ENCODE peak calls at places on chromosomes 7 and 10, in seven cellular contexts. W, E, A, V, H, F and D are unnamed samples.

GRCh38 chr7:5423272-5423843 is at the start of gene TNRC18:
- DNase-seq in W (peak), E (no peak), A (peak), V (no peak), H (peak), F (no peak), D (no peak)

GRCh38 chr7:16740996-16741395 is 12.6 kb upstream of the TSPAN13 start:
- DNase-seq in W (no peak), E (no peak), A (no peak), V (no peak), H (no peak), F (no peak), D (no peak)

GRCh38 chr10:98224509-98224908 is 43.5 kb downstream of the LOXL4 start:
- DNase-seq in W (no peak), E (no peak), A (no peak), V (no peak), H (no peak), F (no peak), D (no peak)

GRCh38 chr7:24926623-24927539 is 53.1 kb downstream of the OSBPL3 start:
- DNase-seq in W (no peak), E (no peak), A (no peak), V (no peak), H (no peak), F (no peak), D (no peak)

GRCh38 chr7:105512415-105512814 is 9.7 kb downstream of the PUS7 start:
- DNase-seq in W (peak), E (no peak), A (no peak), V (no peak), H (no peak), F (no peak), D (no peak)

GRCh38 chr7:91128574-91129348 is 135.5 kb upstream of the FZD1 start:
- DNase-seq in W (no peak), E (no peak), A (no peak), V (no peak), H (no peak), F (no peak), D (no peak)

GRCh38 chr10:16904049-16904448 is 86.8 kb upstream of the RSU1 start:
- DNase-seq in W (no peak), E (no peak), A (no peak), V (no peak), H (no peak), F (no peak), D (no peak)

GRCh38 chr7:33892945-33893344 is 12.4 kb upstream of the BMPER start:
- DNase-seq in W (no peak), E (no peak), A (no peak), V (no peak), H (no peak), F (no peak), D (no peak)

GRCh38 chr7:144122876-144123275 is at the start of gene OR2A14:
- DNase-seq in W (no peak), E (no peak), A (no peak), V (no peak), H (no peak), F (no peak), D (no peak)

GRCh38 chr10:89167915-89168314 is 39.2 kb downstream of the CH25H start:
- DNase-seq in W (no peak), E (no peak), A (no peak), V (no peak), H (no peak), F (no peak), D (no peak)

GRCh38 chr10:34049887-34050286 is 715.4 kb upstream of the NRP1 start:
- DNase-seq in W (no peak), E (no peak), A (no peak), V (no peak), H (no peak), F (no peak), D (no peak)

GRCh38 chr10:6201511-6201975 is 1.2 kb upstream of the PFKFB3 start:
- DNase-seq in W (peak), E (peak), A (peak), V (no peak), H (peak), F (peak), D (peak)

GRCh38 chr10:91977501-91977900 is 53.9 kb downstream of the BTAF1 start:
- DNase-seq in W (no peak), E (no peak), A (no peak), V (no peak), H (no peak), F (no peak), D (no peak)

GRCh38 chr10:549391-549790 is 140.1 kb downstream of the DIP2C start:
- DNase-seq in W (no peak), E (no peak), A (no peak), V (no peak), H (no peak), F (no peak), D (no peak)
- TF ChIP-seq JUND in W (no peak), E (no peak), A (no peak), V (no peak), H (no peak), F (no peak), D (no peak)

DNA sequence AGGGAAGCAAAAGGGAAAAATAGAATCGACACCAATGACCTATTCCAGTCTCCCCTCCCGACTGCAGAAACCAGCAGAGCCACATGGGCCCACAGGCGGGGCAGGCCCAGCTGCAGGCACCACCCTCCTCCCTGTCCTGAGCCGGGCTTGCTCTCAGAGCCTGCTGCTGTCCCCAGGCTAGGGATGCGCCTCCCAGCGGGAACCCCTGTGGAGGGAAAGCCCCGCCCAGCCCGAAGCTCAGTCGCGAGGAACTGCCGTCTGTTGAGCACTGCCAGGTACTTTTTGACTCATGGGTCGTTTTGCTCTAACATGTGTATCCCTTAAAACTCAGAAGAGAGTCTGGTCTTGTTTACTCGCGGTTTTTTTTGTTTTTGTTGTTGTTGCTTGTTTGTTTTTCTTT is 124.5 kb upstream of the RET start:
- DNase-seq in W (peak), E (peak), A (no peak), V (peak), H (peak), F (no peak), D (peak)
- TF ChIP-seq JUND in W (no peak), E (no peak), A (no peak), V (no peak), H (no peak), F (no peak), D (no peak)

GRCh38 chr7:1967512-1968396 is 265.0 kb downstream of the MAD1L1 start:
- DNase-seq in W (no peak), E (no peak), A (no peak), V (no peak), H (no peak), F (no peak), D (no peak)

GRCh38 chr7:1965579-1966294 is 267.0 kb downstream of the MAD1L1 start:
- DNase-seq in W (no peak), E (no peak), A (no peak), V (no peak), H (no peak), F (no peak), D (no peak)

GRCh38 chr7:1964913-1965578 is 267.7 kb downstream of the MAD1L1 start:
- DNase-seq in W (no peak), E (no peak), A (no peak), V (no peak), H (no peak), F (no peak), D (no peak)

GRCh38 chr7:1968397-1969111 is 264.2 kb downstream of the MAD1L1 start:
- DNase-seq in W (no peak), E (no peak), A (no peak), V (no peak), H (no peak), F (no peak), D (no peak)

GRCh38 chr7:1966631-1967200 is 266.0 kb downstream of the MAD1L1 start:
- DNase-seq in W (no peak), E (no peak), A (no peak), V (no peak), H (no peak), F (no peak), D (no peak)
- TF ChIP-seq JUND in W (no peak), E (no peak), A (no peak), V (no peak), H (no peak), F (no peak), D (no peak)

GRCh38 chr10:60877066-60877776 is 66.8 kb downstream of the RHOBTB1 start:
- DNase-seq in W (no peak), E (no peak), A (no peak), V (no peak), H (no peak), F (no peak), D (no peak)
- TF ChIP-seq JUND in W (no peak), E (no peak), A (no peak), V (no peak), H (no peak), F (no peak), D (no peak)

GRCh38 chr7:49670991-49671390 is 102.4 kb upstream of the VWC2 start:
- DNase-seq in W (no peak), E (no peak), A (no peak), V (no peak), H (no peak), F (no peak), D (no peak)
- TF ChIP-seq JUND in W (no peak), E (no peak), A (no peak), V (no peak), H (no peak), F (no peak), D (no peak)

GRCh38 chr10:122441961-122442360 is 12.5 kb upstream of the ARMS2 start:
- DNase-seq in W (no peak), E (peak), A (no peak), V (no peak), H (no peak), F (no peak), D (no peak)
- TF ChIP-seq JUND in W (no peak), E (no peak), A (no peak), V (peak), H (no peak), F (no peak), D (no peak)